ENCODE peak calls at places on chromosomes 13 and 19, in five cellular contexts. One of them, this sample, is unnamed.

GRCh38 chr13:44301639-44302015 is 72.0 kb upstream of the SERP2 start:
- DNase-seq in kidney glomerular epithelial cell: no peak
- DNase-seq in fibroblast of the conjunctiva: no peak
- DNase-seq in NCI-H1092: no peak
- DNase-seq in T follicular helper cell: no peak
- DNase-seq in this sample: no peak

GRCh38 chr19:31553112-31553843 is 204.0 kb upstream of the TSHZ3 start:
- DNase-seq in kidney glomerular epithelial cell: no peak
- DNase-seq in fibroblast of the conjunctiva: no peak
- DNase-seq in NCI-H1092: no peak
- DNase-seq in T follicular helper cell: no peak
- DNase-seq in this sample: no peak

GRCh38 chr13:59823495-59823894 is 340.2 kb downstream of the DIAPH3 start:
- DNase-seq in kidney glomerular epithelial cell: no peak
- DNase-seq in fibroblast of the conjunctiva: peak; percentile 17
- DNase-seq in NCI-H1092: no peak
- DNase-seq in T follicular helper cell: no peak
- DNase-seq in this sample: peak; percentile 19

GRCh38 chr19:46928951-46929350 is 68.2 kb downstream of the ARHGAP35 start:
- DNase-seq in kidney glomerular epithelial cell: no peak
- DNase-seq in fibroblast of the conjunctiva: no peak
- DNase-seq in NCI-H1092: no peak
- DNase-seq in T follicular helper cell: no peak
- DNase-seq in this sample: no peak

GRCh38 chr19:48596679-48597465 is 9.7 kb upstream of the SPACA4 start:
- DNase-seq in kidney glomerular epithelial cell: no peak
- DNase-seq in fibroblast of the conjunctiva: no peak
- DNase-seq in NCI-H1092: no peak
- DNase-seq in T follicular helper cell: peak; percentile 33
- DNase-seq in this sample: no peak

GRCh38 chr13:110183925-110184324 is 123.0 kb downstream of the COL4A1 start:
- DNase-seq in kidney glomerular epithelial cell: no peak
- DNase-seq in fibroblast of the conjunctiva: no peak
- DNase-seq in NCI-H1092: no peak
- DNase-seq in T follicular helper cell: no peak
- DNase-seq in this sample: no peak

GRCh38 chr13:99985886-99986527 is 4.4 kb downstream of the ZIC2 start:
- DNase-seq in kidney glomerular epithelial cell: no peak
- DNase-seq in fibroblast of the conjunctiva: no peak
- DNase-seq in NCI-H1092: no peak
- DNase-seq in T follicular helper cell: no peak
- DNase-seq in this sample: no peak

GRCh38 chr19:46081928-46082727 is 41.3 kb upstream of the IGFL4 start:
- DNase-seq in kidney glomerular epithelial cell: peak; percentile 58
- DNase-seq in fibroblast of the conjunctiva: peak; percentile 40
- DNase-seq in NCI-H1092: peak; percentile 3
- DNase-seq in T follicular helper cell: no peak
- DNase-seq in this sample: no peak

GRCh38 chr13:92804926-92805325 is 421.7 kb upstream of the GPC6 start:
- DNase-seq in kidney glomerular epithelial cell: no peak
- DNase-seq in fibroblast of the conjunctiva: no peak
- DNase-seq in NCI-H1092: no peak
- DNase-seq in T follicular helper cell: no peak
- DNase-seq in this sample: no peak

GRCh38 chr19:48560095-48560530 is 8.1 kb downstream of the SULT2B1 start:
- DNase-seq in kidney glomerular epithelial cell: no peak
- DNase-seq in fibroblast of the conjunctiva: no peak
- DNase-seq in NCI-H1092: no peak
- DNase-seq in T follicular helper cell: no peak
- DNase-seq in this sample: no peak

GRCh38 chr13:47908200-47908902 is 92.7 kb downstream of the SUCLA2 start:
- DNase-seq in kidney glomerular epithelial cell: peak; percentile 67
- DNase-seq in fibroblast of the conjunctiva: no peak
- DNase-seq in NCI-H1092: no peak
- DNase-seq in T follicular helper cell: no peak
- DNase-seq in this sample: no peak

GRCh38 chr13:71699342-71699741 is 167.7 kb downstream of the DACH1 start:
- DNase-seq in kidney glomerular epithelial cell: no peak
- DNase-seq in fibroblast of the conjunctiva: no peak
- DNase-seq in NCI-H1092: no peak
- DNase-seq in T follicular helper cell: no peak
- DNase-seq in this sample: no peak

GRCh38 chr19:13819242-13819641 is 24.0 kb downstream of the ZSWIM4 start:
- DNase-seq in kidney glomerular epithelial cell: no peak
- DNase-seq in fibroblast of the conjunctiva: no peak
- DNase-seq in NCI-H1092: no peak
- DNase-seq in T follicular helper cell: no peak
- DNase-seq in this sample: no peak

GRCh38 chr13:112651306-112651705 is 38.5 kb upstream of the ATP11A start:
- DNase-seq in kidney glomerular epithelial cell: peak; percentile 35
- DNase-seq in fibroblast of the conjunctiva: no peak
- DNase-seq in NCI-H1092: no peak
- DNase-seq in T follicular helper cell: no peak
- DNase-seq in this sample: no peak

GRCh38 chr19:33366917-33367316 is 6.6 kb upstream of the CEBPG start:
- DNase-seq in kidney glomerular epithelial cell: no peak
- DNase-seq in fibroblast of the conjunctiva: no peak
- DNase-seq in NCI-H1092: no peak
- DNase-seq in T follicular helper cell: no peak
- DNase-seq in this sample: no peak

GRCh38 chr19:30857388-30857787 is 485.2 kb downstream of the ZNF536 start:
- DNase-seq in kidney glomerular epithelial cell: no peak
- DNase-seq in fibroblast of the conjunctiva: no peak
- DNase-seq in NCI-H1092: no peak
- DNase-seq in T follicular helper cell: no peak
- DNase-seq in this sample: no peak

GRCh38 chr13:113883314-113883811 is 19.5 kb upstream of the GAS6 start:
- DNase-seq in kidney glomerular epithelial cell: no peak
- DNase-seq in fibroblast of the conjunctiva: no peak
- DNase-seq in NCI-H1092: no peak
- DNase-seq in T follicular helper cell: no peak
- DNase-seq in this sample: no peak

GRCh38 chr19:49749771-49750170 is 13.3 kb downstream of the TSKS start:
- DNase-seq in kidney glomerular epithelial cell: no peak
- DNase-seq in fibroblast of the conjunctiva: no peak
- DNase-seq in NCI-H1092: no peak
- DNase-seq in T follicular helper cell: no peak
- DNase-seq in this sample: no peak

GRCh38 chr19:52231154-52231565 is 38.2 kb upstream of the ZNF766 start:
- DNase-seq in kidney glomerular epithelial cell: peak; percentile 4
- DNase-seq in fibroblast of the conjunctiva: no peak
- DNase-seq in NCI-H1092: no peak
- DNase-seq in T follicular helper cell: no peak
- DNase-seq in this sample: no peak

GRCh38 chr13:75363371-75363770 is 118.6 kb downstream of the TBC1D4 start:
- DNase-seq in kidney glomerular epithelial cell: no peak
- DNase-seq in fibroblast of the conjunctiva: no peak
- DNase-seq in NCI-H1092: no peak
- DNase-seq in T follicular helper cell: no peak
- DNase-seq in this sample: no peak

GRCh38 chr19:2433854-2434253 is 6.5 kb upstream of the TIMM13 start:
- DNase-seq in kidney glomerular epithelial cell: no peak
- DNase-seq in fibroblast of the conjunctiva: no peak
- DNase-seq in NCI-H1092: no peak
- DNase-seq in T follicular helper cell: no peak
- DNase-seq in this sample: no peak

GRCh38 chr19:56015756-56016155 is 29.2 kb downstream of the NLRP5 start:
- DNase-seq in kidney glomerular epithelial cell: no peak
- DNase-seq in fibroblast of the conjunctiva: no peak
- DNase-seq in NCI-H1092: no peak
- DNase-seq in T follicular helper cell: no peak
- DNase-seq in this sample: no peak

GRCh38 chr19:48501961-48502719 is 9.5 kb downstream of the LMTK3 start:
- DNase-seq in kidney glomerular epithelial cell: peak; percentile 57
- DNase-seq in fibroblast of the conjunctiva: no peak
- DNase-seq in NCI-H1092: no peak
- DNase-seq in T follicular helper cell: peak; percentile 74
- DNase-seq in this sample: peak; percentile 36

GRCh38 chr13:99282264-99283231 is 24.4 kb upstream of the GPR18 start:
- DNase-seq in kidney glomerular epithelial cell: no peak
- DNase-seq in fibroblast of the conjunctiva: peak; percentile 14
- DNase-seq in NCI-H1092: no peak
- DNase-seq in T follicular helper cell: no peak
- DNase-seq in this sample: no peak

GRCh38 chr13:100130930-100131511 is 42.1 kb downstream of the PCCA start:
- DNase-seq in kidney glomerular epithelial cell: no peak
- DNase-seq in fibroblast of the conjunctiva: no peak
- DNase-seq in NCI-H1092: no peak
- DNase-seq in T follicular helper cell: no peak
- DNase-seq in this sample: no peak

GRCh38 chr13:95530178-95530577 is 22.3 kb upstream of the CLDN10 start:
- DNase-seq in kidney glomerular epithelial cell: no peak
- DNase-seq in fibroblast of the conjunctiva: peak; percentile 31
- DNase-seq in NCI-H1092: peak; percentile 76
- DNase-seq in T follicular helper cell: no peak
- DNase-seq in this sample: peak; percentile 69

GRCh38 chr19:13794388-13794751 is 873 bp upstream of the ZSWIM4 start:
- DNase-seq in kidney glomerular epithelial cell: peak; percentile 71
- DNase-seq in fibroblast of the conjunctiva: peak; percentile 87
- DNase-seq in NCI-H1092: no peak
- DNase-seq in T follicular helper cell: no peak
- DNase-seq in this sample: peak; percentile 65

GRCh38 chr19:51018745-51019543 is 565 bp downstream of the KLK10 start:
- DNase-seq in kidney glomerular epithelial cell: no peak
- DNase-seq in fibroblast of the conjunctiva: no peak
- DNase-seq in NCI-H1092: no peak
- DNase-seq in T follicular helper cell: no peak
- DNase-seq in this sample: no peak

GRCh38 chr19:46674416-46675178 is 13.6 kb upstream of the DACT3 start:
- DNase-seq in kidney glomerular epithelial cell: peak; percentile 25
- DNase-seq in fibroblast of the conjunctiva: no peak
- DNase-seq in NCI-H1092: no peak
- DNase-seq in T follicular helper cell: no peak
- DNase-seq in this sample: no peak

GRCh38 chr13:113275387-113275786 is 21.7 kb upstream of the LAMP1 start:
- DNase-seq in kidney glomerular epithelial cell: peak; percentile 69
- DNase-seq in fibroblast of the conjunctiva: peak; percentile 36
- DNase-seq in NCI-H1092: peak; percentile 17
- DNase-seq in T follicular helper cell: no peak
- DNase-seq in this sample: peak; percentile 62